ENCODE peak calls at places on chromosomes 7 and 10, in ten cellular contexts. One of them, this sample, is unnamed.

GRCh38 chr10:123391275-123392028 is 237.2 kb downstream of the BUB3 start:
- DNase-seq in brain microvascular endothelial cell: no peak
- DNase-seq in mammary epithelial cell: no peak
- DNase-seq in NCI-H2227 treated with DMSO at 0.1 percent for 48 hours: no peak
- DNase-seq in stimulated activated CD4-positive, alpha-beta T cell treated with anti-CD3 and anti-CD28 coated beads, TNF-alpha, amount 100 ng/mL, for 24 hours: no peak
- DNase-seq in B cell: no peak
- DNase-seq in HEK293T: no peak
- DNase-seq in activated T-cell treated with anti-CD3 and anti-CD28 coated beads for 1 hour: no peak
- DNase-seq in GM18507: no peak
- DNase-seq in anterior cingulate cortex: no peak
- DNase-seq in this sample: no peak

GRCh38 chr10:91036807-91037405 is 116.0 kb upstream of the ANKRD1 start:
- DNase-seq in brain microvascular endothelial cell: no peak
- DNase-seq in NCI-H2227 treated with DMSO at 0.1 percent for 48 hours: no peak
- DNase-seq in B cell: no peak
- DNase-seq in mammary epithelial cell: no peak
- DNase-seq in HEK293T: no peak
- DNase-seq in GM18507: no peak
- DNase-seq in anterior cingulate cortex: no peak
- DNase-seq in stimulated activated CD4-positive, alpha-beta T cell treated with anti-CD3 and anti-CD28 coated beads, TNF-alpha, amount 100 ng/mL, for 24 hours: no peak
- DNase-seq in activated T-cell treated with anti-CD3 and anti-CD28 coated beads for 1 hour: no peak
- DNase-seq in this sample: peak

GRCh38 chr10:90413196-90413595 is 444.6 kb downstream of the HTR7 start:
- DNase-seq in GM18507: no peak
- DNase-seq in stimulated activated CD4-positive, alpha-beta T cell treated with anti-CD3 and anti-CD28 coated beads, TNF-alpha, amount 100 ng/mL, for 24 hours: no peak
- DNase-seq in NCI-H2227 treated with DMSO at 0.1 percent for 48 hours: no peak
- DNase-seq in HEK293T: no peak
- DNase-seq in B cell: no peak
- DNase-seq in mammary epithelial cell: peak
- DNase-seq in brain microvascular endothelial cell: no peak
- DNase-seq in activated T-cell treated with anti-CD3 and anti-CD28 coated beads for 1 hour: no peak
- DNase-seq in anterior cingulate cortex: no peak
- DNase-seq in this sample: no peak

GRCh38 chr10:1124796-1125195 is 68.6 kb downstream of the WDR37 start:
- DNase-seq in anterior cingulate cortex: no peak
- DNase-seq in GM18507: no peak
- DNase-seq in activated T-cell treated with anti-CD3 and anti-CD28 coated beads for 1 hour: no peak
- DNase-seq in NCI-H2227 treated with DMSO at 0.1 percent for 48 hours: no peak
- DNase-seq in mammary epithelial cell: no peak
- DNase-seq in brain microvascular endothelial cell: no peak
- DNase-seq in HEK293T: no peak
- DNase-seq in B cell: no peak
- DNase-seq in stimulated activated CD4-positive, alpha-beta T cell treated with anti-CD3 and anti-CD28 coated beads, TNF-alpha, amount 100 ng/mL, for 24 hours: no peak
- DNase-seq in this sample: no peak

GRCh38 chr10:61978965-61979364 is 77.5 kb downstream of the ARID5B start:
- DNase-seq in anterior cingulate cortex: no peak
- DNase-seq in B cell: no peak
- DNase-seq in GM18507: no peak
- DNase-seq in brain microvascular endothelial cell: no peak
- DNase-seq in mammary epithelial cell: no peak
- DNase-seq in stimulated activated CD4-positive, alpha-beta T cell treated with anti-CD3 and anti-CD28 coated beads, TNF-alpha, amount 100 ng/mL, for 24 hours: no peak
- DNase-seq in HEK293T: no peak
- DNase-seq in activated T-cell treated with anti-CD3 and anti-CD28 coated beads for 1 hour: no peak
- DNase-seq in NCI-H2227 treated with DMSO at 0.1 percent for 48 hours: no peak
- DNase-seq in this sample: no peak

GRCh38 chr7:139423091-139423490 is 60.4 kb downstream of the KLRG2 start:
- DNase-seq in activated T-cell treated with anti-CD3 and anti-CD28 coated beads for 1 hour: no peak
- DNase-seq in brain microvascular endothelial cell: peak
- DNase-seq in GM18507: no peak
- DNase-seq in B cell: no peak
- DNase-seq in anterior cingulate cortex: no peak
- DNase-seq in mammary epithelial cell: no peak
- DNase-seq in stimulated activated CD4-positive, alpha-beta T cell treated with anti-CD3 and anti-CD28 coated beads, TNF-alpha, amount 100 ng/mL, for 24 hours: no peak
- DNase-seq in NCI-H2227 treated with DMSO at 0.1 percent for 48 hours: no peak
- DNase-seq in HEK293T: no peak
- DNase-seq in this sample: no peak

GRCh38 chr10:23345861-23346260 is 1.3 kb upstream of the C10orf67 start:
- DNase-seq in mammary epithelial cell: peak
- DNase-seq in B cell: no peak
- DNase-seq in stimulated activated CD4-positive, alpha-beta T cell treated with anti-CD3 and anti-CD28 coated beads, TNF-alpha, amount 100 ng/mL, for 24 hours: no peak
- DNase-seq in NCI-H2227 treated with DMSO at 0.1 percent for 48 hours: peak
- DNase-seq in GM18507: no peak
- DNase-seq in brain microvascular endothelial cell: peak
- DNase-seq in HEK293T: no peak
- DNase-seq in anterior cingulate cortex: no peak
- DNase-seq in activated T-cell treated with anti-CD3 and anti-CD28 coated beads for 1 hour: no peak
- DNase-seq in this sample: no peak

GRCh38 chr10:103731609-103732270 is 123.6 kb downstream of the SH3PXD2A start:
- DNase-seq in HEK293T: no peak
- DNase-seq in activated T-cell treated with anti-CD3 and anti-CD28 coated beads for 1 hour: no peak
- DNase-seq in NCI-H2227 treated with DMSO at 0.1 percent for 48 hours: no peak
- DNase-seq in mammary epithelial cell: no peak
- DNase-seq in anterior cingulate cortex: no peak
- DNase-seq in stimulated activated CD4-positive, alpha-beta T cell treated with anti-CD3 and anti-CD28 coated beads, TNF-alpha, amount 100 ng/mL, for 24 hours: no peak
- DNase-seq in brain microvascular endothelial cell: no peak
- DNase-seq in B cell: no peak
- DNase-seq in GM18507: no peak
- DNase-seq in this sample: no peak

GRCh38 chr7:108351715-108352114 is 104.5 kb downstream of the NRCAM start:
- DNase-seq in B cell: no peak
- DNase-seq in anterior cingulate cortex: no peak
- DNase-seq in NCI-H2227 treated with DMSO at 0.1 percent for 48 hours: no peak
- DNase-seq in GM18507: no peak
- DNase-seq in activated T-cell treated with anti-CD3 and anti-CD28 coated beads for 1 hour: no peak
- DNase-seq in HEK293T: no peak
- DNase-seq in mammary epithelial cell: no peak
- DNase-seq in stimulated activated CD4-positive, alpha-beta T cell treated with anti-CD3 and anti-CD28 coated beads, TNF-alpha, amount 100 ng/mL, for 24 hours: no peak
- DNase-seq in brain microvascular endothelial cell: no peak
- DNase-seq in this sample: no peak

GRCh38 chr10:13969792-13970140 is 361.0 kb downstream of the FRMD4A start:
- DNase-seq in HEK293T: no peak
- DNase-seq in anterior cingulate cortex: no peak
- DNase-seq in NCI-H2227 treated with DMSO at 0.1 percent for 48 hours: no peak
- DNase-seq in stimulated activated CD4-positive, alpha-beta T cell treated with anti-CD3 and anti-CD28 coated beads, TNF-alpha, amount 100 ng/mL, for 24 hours: peak
- DNase-seq in mammary epithelial cell: peak
- DNase-seq in activated T-cell treated with anti-CD3 and anti-CD28 coated beads for 1 hour: no peak
- DNase-seq in brain microvascular endothelial cell: no peak
- DNase-seq in GM18507: no peak
- DNase-seq in B cell: no peak
- DNase-seq in this sample: no peak

GRCh38 chr10:62250594-62251198 is 17.9 kb downstream of the RTKN2 start:
- DNase-seq in stimulated activated CD4-positive, alpha-beta T cell treated with anti-CD3 and anti-CD28 coated beads, TNF-alpha, amount 100 ng/mL, for 24 hours: no peak
- DNase-seq in HEK293T: no peak
- DNase-seq in brain microvascular endothelial cell: peak
- DNase-seq in GM18507: no peak
- DNase-seq in anterior cingulate cortex: no peak
- DNase-seq in activated T-cell treated with anti-CD3 and anti-CD28 coated beads for 1 hour: no peak
- DNase-seq in B cell: no peak
- DNase-seq in mammary epithelial cell: peak
- DNase-seq in NCI-H2227 treated with DMSO at 0.1 percent for 48 hours: no peak
- DNase-seq in this sample: no peak

GRCh38 chr7:45713669-45714520 is 139.7 kb downstream of the ADCY1 start:
- DNase-seq in HEK293T: no peak
- DNase-seq in GM18507: no peak
- DNase-seq in brain microvascular endothelial cell: no peak
- DNase-seq in activated T-cell treated with anti-CD3 and anti-CD28 coated beads for 1 hour: no peak
- DNase-seq in B cell: no peak
- DNase-seq in stimulated activated CD4-positive, alpha-beta T cell treated with anti-CD3 and anti-CD28 coated beads, TNF-alpha, amount 100 ng/mL, for 24 hours: no peak
- DNase-seq in mammary epithelial cell: no peak
- DNase-seq in anterior cingulate cortex: no peak
- DNase-seq in NCI-H2227 treated with DMSO at 0.1 percent for 48 hours: no peak
- DNase-seq in this sample: no peak

GRCh38 chr7:112781110-112781509 is 9.1 kb downstream of the TMEM168 start:
- DNase-seq in HEK293T: no peak
- DNase-seq in stimulated activated CD4-positive, alpha-beta T cell treated with anti-CD3 and anti-CD28 coated beads, TNF-alpha, amount 100 ng/mL, for 24 hours: no peak
- DNase-seq in GM18507: no peak
- DNase-seq in anterior cingulate cortex: no peak
- DNase-seq in brain microvascular endothelial cell: no peak
- DNase-seq in NCI-H2227 treated with DMSO at 0.1 percent for 48 hours: no peak
- DNase-seq in activated T-cell treated with anti-CD3 and anti-CD28 coated beads for 1 hour: no peak
- DNase-seq in mammary epithelial cell: no peak
- DNase-seq in B cell: no peak
- DNase-seq in this sample: no peak

GRCh38 chr7:155983176-155983815 is 171.0 kb upstream of the SHH start:
- DNase-seq in brain microvascular endothelial cell: no peak
- DNase-seq in NCI-H2227 treated with DMSO at 0.1 percent for 48 hours: no peak
- DNase-seq in HEK293T: no peak
- DNase-seq in activated T-cell treated with anti-CD3 and anti-CD28 coated beads for 1 hour: no peak
- DNase-seq in mammary epithelial cell: no peak
- DNase-seq in B cell: no peak
- DNase-seq in GM18507: no peak
- DNase-seq in anterior cingulate cortex: no peak
- DNase-seq in stimulated activated CD4-positive, alpha-beta T cell treated with anti-CD3 and anti-CD28 coated beads, TNF-alpha, amount 100 ng/mL, for 24 hours: no peak
- DNase-seq in this sample: no peak

GRCh38 chr10:132366499-132366898 is 30.5 kb upstream of the PWWP2B start:
- DNase-seq in stimulated activated CD4-positive, alpha-beta T cell treated with anti-CD3 and anti-CD28 coated beads, TNF-alpha, amount 100 ng/mL, for 24 hours: no peak
- DNase-seq in HEK293T: no peak
- DNase-seq in NCI-H2227 treated with DMSO at 0.1 percent for 48 hours: no peak
- DNase-seq in mammary epithelial cell: no peak
- DNase-seq in GM18507: no peak
- DNase-seq in activated T-cell treated with anti-CD3 and anti-CD28 coated beads for 1 hour: no peak
- DNase-seq in anterior cingulate cortex: no peak
- DNase-seq in brain microvascular endothelial cell: no peak
- DNase-seq in B cell: no peak
- DNase-seq in this sample: no peak

GRCh38 chr7:116150588-116150987 is 59.8 kb upstream of the TES start:
- DNase-seq in brain microvascular endothelial cell: peak
- DNase-seq in anterior cingulate cortex: no peak
- DNase-seq in mammary epithelial cell: no peak
- DNase-seq in activated T-cell treated with anti-CD3 and anti-CD28 coated beads for 1 hour: no peak
- DNase-seq in B cell: no peak
- DNase-seq in HEK293T: no peak
- DNase-seq in NCI-H2227 treated with DMSO at 0.1 percent for 48 hours: no peak
- DNase-seq in GM18507: peak
- DNase-seq in stimulated activated CD4-positive, alpha-beta T cell treated with anti-CD3 and anti-CD28 coated beads, TNF-alpha, amount 100 ng/mL, for 24 hours: no peak
- DNase-seq in this sample: no peak

GRCh38 chr7:123494193-123494796 is 40.1 kb downstream of the IQUB start:
- DNase-seq in anterior cingulate cortex: peak
- DNase-seq in NCI-H2227 treated with DMSO at 0.1 percent for 48 hours: peak
- DNase-seq in stimulated activated CD4-positive, alpha-beta T cell treated with anti-CD3 and anti-CD28 coated beads, TNF-alpha, amount 100 ng/mL, for 24 hours: no peak
- DNase-seq in brain microvascular endothelial cell: peak
- DNase-seq in activated T-cell treated with anti-CD3 and anti-CD28 coated beads for 1 hour: peak
- DNase-seq in B cell: peak
- DNase-seq in HEK293T: peak
- DNase-seq in mammary epithelial cell: peak
- DNase-seq in GM18507: peak
- DNase-seq in this sample: peak

GRCh38 chr7:16916111-16916639 is 34.4 kb upstream of the AGR3 start:
- DNase-seq in GM18507: no peak
- DNase-seq in HEK293T: no peak
- DNase-seq in B cell: no peak
- DNase-seq in anterior cingulate cortex: no peak
- DNase-seq in NCI-H2227 treated with DMSO at 0.1 percent for 48 hours: no peak
- DNase-seq in activated T-cell treated with anti-CD3 and anti-CD28 coated beads for 1 hour: no peak
- DNase-seq in brain microvascular endothelial cell: peak
- DNase-seq in mammary epithelial cell: peak
- DNase-seq in stimulated activated CD4-positive, alpha-beta T cell treated with anti-CD3 and anti-CD28 coated beads, TNF-alpha, amount 100 ng/mL, for 24 hours: no peak
- DNase-seq in this sample: no peak

GRCh38 chr7:108581655-108582491 is 12.2 kb downstream of the DNAJB9 start:
- DNase-seq in brain microvascular endothelial cell: no peak
- DNase-seq in HEK293T: no peak
- DNase-seq in anterior cingulate cortex: no peak
- DNase-seq in NCI-H2227 treated with DMSO at 0.1 percent for 48 hours: no peak
- DNase-seq in B cell: no peak
- DNase-seq in GM18507: no peak
- DNase-seq in activated T-cell treated with anti-CD3 and anti-CD28 coated beads for 1 hour: no peak
- DNase-seq in mammary epithelial cell: peak
- DNase-seq in stimulated activated CD4-positive, alpha-beta T cell treated with anti-CD3 and anti-CD28 coated beads, TNF-alpha, amount 100 ng/mL, for 24 hours: no peak
- DNase-seq in this sample: peak

GRCh38 chr10:30821994-30822692 is 192.6 kb upstream of the LYZL2 start:
- DNase-seq in anterior cingulate cortex: no peak
- DNase-seq in mammary epithelial cell: no peak
- DNase-seq in activated T-cell treated with anti-CD3 and anti-CD28 coated beads for 1 hour: no peak
- DNase-seq in stimulated activated CD4-positive, alpha-beta T cell treated with anti-CD3 and anti-CD28 coated beads, TNF-alpha, amount 100 ng/mL, for 24 hours: no peak
- DNase-seq in GM18507: no peak
- DNase-seq in HEK293T: no peak
- DNase-seq in brain microvascular endothelial cell: no peak
- DNase-seq in B cell: no peak
- DNase-seq in NCI-H2227 treated with DMSO at 0.1 percent for 48 hours: no peak
- DNase-seq in this sample: peak

GRCh38 chr10:130984686-130985085 is 326.8 kb downstream of the TCERG1L start:
- DNase-seq in mammary epithelial cell: no peak
- DNase-seq in HEK293T: no peak
- DNase-seq in brain microvascular endothelial cell: no peak
- DNase-seq in B cell: no peak
- DNase-seq in stimulated activated CD4-positive, alpha-beta T cell treated with anti-CD3 and anti-CD28 coated beads, TNF-alpha, amount 100 ng/mL, for 24 hours: no peak
- DNase-seq in anterior cingulate cortex: no peak
- DNase-seq in NCI-H2227 treated with DMSO at 0.1 percent for 48 hours: no peak
- DNase-seq in GM18507: no peak
- DNase-seq in activated T-cell treated with anti-CD3 and anti-CD28 coated beads for 1 hour: no peak
- DNase-seq in this sample: no peak

GRCh38 chr7:24057243-24057642 is 226.7 kb upstream of the NPY start:
- DNase-seq in HEK293T: no peak
- DNase-seq in anterior cingulate cortex: no peak
- DNase-seq in NCI-H2227 treated with DMSO at 0.1 percent for 48 hours: no peak
- DNase-seq in stimulated activated CD4-positive, alpha-beta T cell treated with anti-CD3 and anti-CD28 coated beads, TNF-alpha, amount 100 ng/mL, for 24 hours: no peak
- DNase-seq in brain microvascular endothelial cell: no peak
- DNase-seq in mammary epithelial cell: no peak
- DNase-seq in GM18507: no peak
- DNase-seq in activated T-cell treated with anti-CD3 and anti-CD28 coated beads for 1 hour: no peak
- DNase-seq in B cell: no peak
- DNase-seq in this sample: no peak

GRCh38 chr7:132041108-132041507 is 484.7 kb upstream of the PODXL start:
- DNase-seq in brain microvascular endothelial cell: no peak
- DNase-seq in stimulated activated CD4-positive, alpha-beta T cell treated with anti-CD3 and anti-CD28 coated beads, TNF-alpha, amount 100 ng/mL, for 24 hours: no peak
- DNase-seq in B cell: no peak
- DNase-seq in GM18507: no peak
- DNase-seq in mammary epithelial cell: no peak
- DNase-seq in activated T-cell treated with anti-CD3 and anti-CD28 coated beads for 1 hour: no peak
- DNase-seq in NCI-H2227 treated with DMSO at 0.1 percent for 48 hours: no peak
- DNase-seq in anterior cingulate cortex: no peak
- DNase-seq in HEK293T: no peak
- DNase-seq in this sample: no peak

GRCh38 chr7:17623546-17624185 is 316.6 kb downstream of the SNX13 start:
- DNase-seq in brain microvascular endothelial cell: peak
- DNase-seq in NCI-H2227 treated with DMSO at 0.1 percent for 48 hours: no peak
- DNase-seq in mammary epithelial cell: no peak
- DNase-seq in HEK293T: no peak
- DNase-seq in activated T-cell treated with anti-CD3 and anti-CD28 coated beads for 1 hour: no peak
- DNase-seq in B cell: no peak
- DNase-seq in anterior cingulate cortex: no peak
- DNase-seq in GM18507: no peak
- DNase-seq in stimulated activated CD4-positive, alpha-beta T cell treated with anti-CD3 and anti-CD28 coated beads, TNF-alpha, amount 100 ng/mL, for 24 hours: no peak
- DNase-seq in this sample: no peak

GRCh38 chr7:150988230-150989226 is 2.3 kb upstream of the NOS3 start:
- DNase-seq in HEK293T: peak
- DNase-seq in B cell: peak
- DNase-seq in brain microvascular endothelial cell: peak
- DNase-seq in activated T-cell treated with anti-CD3 and anti-CD28 coated beads for 1 hour: peak
- DNase-seq in mammary epithelial cell: no peak
- DNase-seq in anterior cingulate cortex: peak
- DNase-seq in GM18507: no peak
- DNase-seq in stimulated activated CD4-positive, alpha-beta T cell treated with anti-CD3 and anti-CD28 coated beads, TNF-alpha, amount 100 ng/mL, for 24 hours: peak
- DNase-seq in NCI-H2227 treated with DMSO at 0.1 percent for 48 hours: peak
- DNase-seq in this sample: peak

GRCh38 chr7:128708235-128708634 is 30.9 kb upstream of the CALU start:
- DNase-seq in brain microvascular endothelial cell: no peak
- DNase-seq in HEK293T: no peak
- DNase-seq in NCI-H2227 treated with DMSO at 0.1 percent for 48 hours: no peak
- DNase-seq in mammary epithelial cell: no peak
- DNase-seq in GM18507: no peak
- DNase-seq in stimulated activated CD4-positive, alpha-beta T cell treated with anti-CD3 and anti-CD28 coated beads, TNF-alpha, amount 100 ng/mL, for 24 hours: no peak
- DNase-seq in activated T-cell treated with anti-CD3 and anti-CD28 coated beads for 1 hour: no peak
- DNase-seq in B cell: no peak
- DNase-seq in anterior cingulate cortex: no peak
- DNase-seq in this sample: no peak

GRCh38 chr7:114405427-114405826 is 9.2 kb upstream of the FOXP2 start:
- DNase-seq in activated T-cell treated with anti-CD3 and anti-CD28 coated beads for 1 hour: no peak
- DNase-seq in mammary epithelial cell: peak
- DNase-seq in stimulated activated CD4-positive, alpha-beta T cell treated with anti-CD3 and anti-CD28 coated beads, TNF-alpha, amount 100 ng/mL, for 24 hours: no peak
- DNase-seq in GM18507: no peak
- DNase-seq in B cell: no peak
- DNase-seq in anterior cingulate cortex: no peak
- DNase-seq in brain microvascular endothelial cell: no peak
- DNase-seq in HEK293T: no peak
- DNase-seq in NCI-H2227 treated with DMSO at 0.1 percent for 48 hours: no peak
- DNase-seq in this sample: no peak

GRCh38 chr7:69860486-69860885 is 262.2 kb downstream of the AUTS2 start:
- DNase-seq in NCI-H2227 treated with DMSO at 0.1 percent for 48 hours: no peak
- DNase-seq in HEK293T: no peak
- DNase-seq in B cell: no peak
- DNase-seq in anterior cingulate cortex: no peak
- DNase-seq in GM18507: no peak
- DNase-seq in activated T-cell treated with anti-CD3 and anti-CD28 coated beads for 1 hour: no peak
- DNase-seq in mammary epithelial cell: no peak
- DNase-seq in brain microvascular endothelial cell: no peak
- DNase-seq in stimulated activated CD4-positive, alpha-beta T cell treated with anti-CD3 and anti-CD28 coated beads, TNF-alpha, amount 100 ng/mL, for 24 hours: no peak
- DNase-seq in this sample: no peak